ENCODE peak calls at places on chromosomes 3 and 15, in nine cellular contexts. Q is stimulated activated CD8-positive, alpha-beta memory T cell treated with anti-CD3 and anti-CD28 coated beads, Interleukin-12 subunit alpha, Interleukin-12 subunit beta, amount 100 ng/mL, for 4 hours; W is H54; F is activated CD4-positive, alpha-beta T cell treated with anti-CD3 and anti-CD28 coated beads, Interleukin-2, amount 50 U/mL, for 24 hours; S is cardiac muscle cell; V is GM19239; R is CD8-positive, alpha-beta memory T cell; A is OCI-LY7; L is omental fat pad. U is an unnamed sample.

GRCh38 chr3:72492240-72492639 is 356.0 kb downstream of the SHQ1 start:
- DNase-seq in Q (no peak), W (peak; percentile 74), F (no peak), S (peak; percentile 96), V (no peak), R (no peak), A (no peak), L (no peak), U (no peak)

GRCh38 chr3:172102883-172103310 is 63.5 kb downstream of the FNDC3B start:
- DNase-seq in Q (no peak), W (no peak), F (no peak), S (no peak), V (no peak), R (no peak), A (no peak), L (no peak), U (no peak)

GRCh38 chr3:43727930-43728329 is 37.2 kb downstream of the ABHD5 start:
- DNase-seq in Q (no peak), W (no peak), F (no peak), S (peak; percentile 30), V (no peak), R (no peak), A (no peak), L (no peak), U (no peak)

GRCh38 chr3:111336511-111336910 is 205.5 kb upstream of the CD96 start:
- DNase-seq in Q (no peak), W (no peak), F (no peak), S (peak; percentile 17), V (no peak), R (no peak), A (no peak), L (no peak), U (no peak)

GRCh38 chr3:155356594-155357370 is 63.3 kb upstream of the STRIT1 start:
- DNase-seq in Q (no peak), W (no peak), F (no peak), S (no peak), V (no peak), R (no peak), A (peak; percentile 45), L (no peak), U (no peak)

GRCh38 chr15:58340176-58340575 is 91.6 kb upstream of the LIPC start:
- DNase-seq in Q (no peak), W (no peak), F (no peak), S (no peak), V (no peak), R (no peak), A (no peak), L (no peak), U (no peak)

GRCh38 chr15:71607383-71607782 is 203.0 kb upstream of the NR2E3 start:
- DNase-seq in Q (no peak), W (no peak), F (no peak), S (no peak), V (no peak), R (no peak), A (no peak), L (no peak), U (no peak)

GRCh38 chr3:161413127-161413854 is 42.0 kb upstream of the SPTSSB start:
- DNase-seq in Q (no peak), W (no peak), F (no peak), S (peak; percentile 84), V (no peak), R (no peak), A (no peak), L (no peak), U (no peak)

GRCh38 chr3:47464603-47465002 is 11.1 kb downstream of the SCAP start:
- DNase-seq in Q (no peak), W (no peak), F (no peak), S (peak; percentile 16), V (no peak), R (no peak), A (peak; percentile 43), L (no peak), U (no peak)

GRCh38 chr15:25058080-25058785 is 103.4 kb downstream of the SNRPN start:
- DNase-seq in Q (no peak), W (no peak), F (no peak), S (no peak), V (no peak), R (no peak), A (no peak), L (no peak), U (no peak)

GRCh38 chr3:100992086-100993033 is 861 bp downstream of the ABI3BP start:
- DNase-seq in Q (no peak), W (no peak), F (no peak), S (peak; percentile 65), V (no peak), R (no peak), A (no peak), L (no peak), U (no peak)

GRCh38 chr3:117512975-117513374 is 803.4 kb downstream of the TUSC7 start:
- DNase-seq in Q (no peak), W (no peak), F (no peak), S (no peak), V (no peak), R (no peak), A (no peak), L (no peak), U (no peak)

GRCh38 chr3:51176923-51177322 is 208.2 kb upstream of the MANF start:
- DNase-seq in Q (no peak), W (no peak), F (no peak), S (no peak), V (no peak), R (no peak), A (no peak), L (no peak), U (no peak)

GRCh38 chr15:65072027-65072426 is 4.2 kb upstream of the RASL12 start:
- DNase-seq in Q (no peak), W (no peak), F (no peak), S (peak; percentile 81), V (no peak), R (no peak), A (no peak), L (no peak), U (no peak)

GRCh38 chr15:93250905-93251304 is 161.9 kb upstream of the RGMA start:
- DNase-seq in Q (no peak), W (no peak), F (no peak), S (no peak), V (no peak), R (no peak), A (no peak), L (no peak), U (no peak)

GRCh38 chr3:94171954-94172353 is 109.1 kb downstream of the NSUN3 start:
- DNase-seq in Q (no peak), W (no peak), F (no peak), S (no peak), V (no peak), R (no peak), A (no peak), L (no peak), U (no peak)

GRCh38 chr3:23372296-23372695 is 169.2 kb downstream of the UBE2E2 start:
- DNase-seq in Q (no peak), W (no peak), F (no peak), S (peak; percentile 42), V (no peak), R (no peak), A (no peak), L (no peak), U (no peak)

GRCh38 chr3:100936931-100937330 is 56.3 kb downstream of the ABI3BP start:
- DNase-seq in Q (no peak), W (no peak), F (no peak), S (no peak), V (no peak), R (no peak), A (no peak), L (no peak), U (no peak)

GRCh38 chr15:65834603-65835282 is 34.5 kb upstream of the RAB11A start:
- DNase-seq in Q (no peak), W (no peak), F (no peak), S (no peak), V (no peak), R (no peak), A (no peak), L (no peak), U (no peak)

GRCh38 chr3:45112939-45113338 is 33.2 kb downstream of the CDCP1 start:
- DNase-seq in Q (no peak), W (no peak), F (no peak), S (peak; percentile 93), V (no peak), R (no peak), A (no peak), L (no peak), U (no peak)

GRCh38 chr15:45635191-45635638 is 386 bp downstream of the SQOR start:
- DNase-seq in Q (peak; percentile 50), W (no peak), F (peak; percentile 37), S (no peak), V (no peak), R (peak; percentile 63), A (peak; percentile 27), L (no peak), U (peak; percentile 58)

GRCh38 chr3:133038731-133039398 is 674 bp downstream of the TMEM108 start:
- DNase-seq in Q (no peak), W (no peak), F (no peak), S (peak; percentile 14), V (no peak), R (no peak), A (no peak), L (no peak), U (no peak)

GRCh38 chr3:171396048-171396447 is 64.2 kb downstream of the TNIK start:
- DNase-seq in Q (no peak), W (no peak), F (no peak), S (peak; percentile 49), V (no peak), R (no peak), A (no peak), L (no peak), U (no peak)

GRCh38 chr15:42084465-42085235 is 9.7 kb downstream of the PLA2G4D start:
- DNase-seq in Q (no peak), W (peak; percentile 86), F (peak; percentile 20), S (peak; percentile 65), V (peak; percentile 76), R (peak; percentile 21), A (peak; percentile 54), L (peak; percentile 42), U (peak; percentile 15)

GRCh38 chr15:71742964-71743363 is 67.4 kb upstream of the NR2E3 start:
- DNase-seq in Q (no peak), W (no peak), F (no peak), S (no peak), V (no peak), R (no peak), A (no peak), L (no peak), U (no peak)

GRCh38 chr3:159031280-159031679 is 229.4 kb downstream of the MFSD1 start:
- DNase-seq in Q (no peak), W (no peak), F (no peak), S (no peak), V (no peak), R (no peak), A (no peak), L (no peak), U (no peak)

GRCh38 chr3:172705166-172705565 is 5.7 kb downstream of the NCEH1 start:
- DNase-seq in Q (no peak), W (no peak), F (no peak), S (no peak), V (no peak), R (no peak), A (no peak), L (no peak), U (no peak)

GRCh38 chr15:76235186-76235826 is 76.0 kb downstream of the ETFA start:
- DNase-seq in Q (no peak), W (no peak), F (no peak), S (peak; percentile 66), V (no peak), R (peak; percentile 14), A (peak; percentile 58), L (no peak), U (no peak)

GRCh38 chr3:105429034-105429762 is 62.5 kb downstream of the ALCAM start:
- DNase-seq in Q (no peak), W (no peak), F (no peak), S (no peak), V (no peak), R (no peak), A (no peak), L (no peak), U (no peak)

GRCh38 chr3:4271834-4272233 is 31.3 kb upstream of the SETMAR start:
- DNase-seq in Q (no peak), W (peak; percentile 18), F (no peak), S (peak; percentile 17), V (no peak), R (no peak), A (peak; percentile 12), L (no peak), U (no peak)

GRCh38 chr3:164845739-164846138 is 232.6 kb downstream of the SI start:
- DNase-seq in Q (no peak), W (no peak), F (no peak), S (no peak), V (no peak), R (no peak), A (no peak), L (no peak), U (no peak)